ENCODE peak calls at places on chromosomes 11 and 22, in five cellular contexts. Q is amniotic stem cell, X is T-helper 1 cell, W is caudate nucleus, R is WTC11. H is an unnamed sample.

GRCh38 chr11:94025695-94026394 is 4.7 kb downstream of the HEPHL1 start:
- DNase-seq in Q (no peak), X (no peak), W (no peak), R (no peak), H (no peak)

GRCh38 chr22:25081409-25081824 is 118.2 kb upstream of the CRYBB3 start:
- DNase-seq in Q (no peak), X (no peak), W (no peak), R (peak), H (no peak)

GRCh38 chr11:19913236-19913892 is 200.7 kb downstream of the NAV2 start:
- DNase-seq in Q (no peak), X (no peak), W (no peak), R (no peak), H (no peak)

GRCh38 chr11:116211166-116211565 is 561.6 kb downstream of the BUD13 start:
- DNase-seq in Q (no peak), X (no peak), W (no peak), R (no peak), H (no peak)

GRCh38 chr22:48821346-48822186 is 1006.1 kb downstream of the BRD1 start:
- DNase-seq in Q (no peak), X (no peak), W (no peak), R (no peak), H (no peak)

GRCh38 chr11:119774180-119774763 is 45.3 kb upstream of the NECTIN1 start:
- DNase-seq in Q (no peak), X (no peak), W (no peak), R (peak), H (no peak)

GRCh38 chr11:34565417-34566208 is 52.0 kb upstream of the ELF5 start:
- DNase-seq in Q (no peak), X (no peak), W (no peak), R (peak), H (no peak)

GRCh38 chr11:65290448-65291165 is 24.1 kb upstream of the CDC42EP2 start:
- DNase-seq in Q (peak), X (no peak), W (peak), R (no peak), H (peak)

GRCh38 chr11:123020968-123021367 is 39.3 kb upstream of the BSX start:
- DNase-seq in Q (peak), X (no peak), W (no peak), R (peak), H (no peak)

GRCh38 chr11:67373916-67374570 is 645 bp upstream of the CLCF1 start:
- DNase-seq in Q (peak), X (no peak), W (peak), R (peak), H (peak)

GRCh38 chr22:40006641-40007040 is 11.9 kb downstream of the FAM83F start:
- DNase-seq in Q (no peak), X (no peak), W (no peak), R (no peak), H (no peak)

GRCh38 chr11:7931168-7931567 is at the start of gene OR10A6:
- DNase-seq in Q (no peak), X (no peak), W (no peak), R (no peak), H (no peak)

GRCh38 chr11:10208045-10208674 is 85.9 kb downstream of the SBF2 start:
- DNase-seq in Q (no peak), X (no peak), W (no peak), R (no peak), H (no peak)

GRCh38 chr11:3052109-3052479 is 5.1 kb downstream of the CARS1 start:
- DNase-seq in Q (no peak), X (no peak), W (no peak), R (no peak), H (no peak)

GRCh38 chr11:72155751-72156150 is 20.2 kb downstream of the FOLR3 start:
- DNase-seq in Q (no peak), X (no peak), W (no peak), R (no peak), H (no peak)

GRCh38 chr22:20135265-20135664 is 3.7 kb downstream of the ZDHHC8 start:
- DNase-seq in Q (no peak), X (no peak), W (no peak), R (no peak), H (no peak)

GRCh38 chr11:122037911-122038310 is 78.1 kb downstream of the BLID start:
- DNase-seq in Q (no peak), X (no peak), W (no peak), R (no peak), H (no peak)

GRCh38 chr11:14905104-14906033 is 13.3 kb upstream of the CYP2R1 start:
- DNase-seq in Q (no peak), X (peak), W (peak), R (peak), H (no peak)

GRCh38 chr11:10763766-10764165 is 12.7 kb downstream of the CTR9 start:
- DNase-seq in Q (no peak), X (no peak), W (no peak), R (no peak), H (no peak)

GRCh38 chr22:20606041-20606783 is 98.8 kb downstream of the MED15 start:
- DNase-seq in Q (peak), X (peak), W (no peak), R (peak), H (no peak)

GRCh38 chr11:79397252-79397651 is 43.6 kb downstream of the TENM4 start:
- DNase-seq in Q (no peak), X (no peak), W (no peak), R (no peak), H (no peak)

GRCh38 chr11:117570701-117571100 is 226.3 kb downstream of the DSCAML1 start:
- DNase-seq in Q (no peak), X (no peak), W (no peak), R (no peak), H (no peak)

GRCh38 chr11:17972987-17973386 is 39.9 kb downstream of the SERGEF start:
- DNase-seq in Q (peak), X (no peak), W (peak), R (peak), H (peak)

GRCh38 chr11:67027943-67028542 is 5.1 kb downstream of the SYT12 start:
- DNase-seq in Q (no peak), X (no peak), W (peak), R (no peak), H (no peak)

GRCh38 chr11:77854838-77855237 is 33.9 kb downstream of the AAMDC start:
- DNase-seq in Q (no peak), X (no peak), W (no peak), R (no peak), H (no peak)

GRCh38 chr11:108239076-108239475 is 16.2 kb downstream of the ATM start:
- DNase-seq in Q (no peak), X (no peak), W (no peak), R (no peak), H (no peak)

GRCh38 chr11:36447947-36448346 is 62.1 kb downstream of the TRAF6 start:
- DNase-seq in Q (no peak), X (no peak), W (no peak), R (no peak), H (no peak)

GRCh38 chr11:111429066-111429506 is 50.0 kb upstream of the POU2AF1 start:
- DNase-seq in Q (peak), X (no peak), W (no peak), R (peak), H (no peak)